ENCODE peak calls at places on chromosomes 7 and 10, in five cellular contexts. One of them, this sample, is unnamed. For H3K27me3, the result is how much of the 10 kb centered on the place peaks cover.

GRCh38 chr10:125006921-125007391 is 65.0 kb downstream of the ZRANB1 start:
- DNase-seq in SK-N-SH: peak
- DNase-seq in neural progenitor cell: no peak
- DNase-seq in mesenchymal stem cell: no peak
- DNase-seq in HCT116: no peak
- DNase-seq in this sample: no peak

GRCh38 chr7:126026421-126027088 is 1096.9 kb upstream of the POT1 start:
- DNase-seq in SK-N-SH: no peak
- DNase-seq in neural progenitor cell: peak
- DNase-seq in mesenchymal stem cell: no peak
- DNase-seq in HCT116: peak
- DNase-seq in this sample: no peak

GRCh38 chr10:129191848-129192247 is 275.2 kb upstream of the MGMT start:
- DNase-seq in SK-N-SH: no peak
- DNase-seq in neural progenitor cell: no peak
- DNase-seq in mesenchymal stem cell: no peak
- DNase-seq in HCT116: no peak
- DNase-seq in this sample: no peak

GRCh38 chr10:96470108-96470743 is 43.5 kb downstream of the TLL2 start:
- DNase-seq in SK-N-SH: peak
- DNase-seq in neural progenitor cell: peak
- DNase-seq in mesenchymal stem cell: no peak
- DNase-seq in HCT116: peak
- DNase-seq in this sample: peak

GRCh38 chr10:19048901-19049300 is 300 bp downstream of the MALRD1 start:
- DNase-seq in SK-N-SH: no peak
- DNase-seq in neural progenitor cell: peak
- DNase-seq in mesenchymal stem cell: no peak
- DNase-seq in HCT116: no peak
- DNase-seq in this sample: no peak

GRCh38 chr7:80137410-80137809 is 2.8 kb downstream of the GNAI1 start:
- DNase-seq in SK-N-SH: no peak
- DNase-seq in neural progenitor cell: no peak
- DNase-seq in mesenchymal stem cell: no peak
- DNase-seq in HCT116: no peak
- DNase-seq in this sample: no peak

GRCh38 chr10:84214612-84215235 is 10.6 kb downstream of the LRIT2 start:
- DNase-seq in SK-N-SH: peak
- DNase-seq in neural progenitor cell: peak
- DNase-seq in mesenchymal stem cell: no peak
- DNase-seq in HCT116: peak
- DNase-seq in this sample: peak

GRCh38 chr7:8018961-8019360 is 50.4 kb downstream of the GLCCI1 start:
- DNase-seq in SK-N-SH: no peak
- DNase-seq in neural progenitor cell: no peak
- DNase-seq in mesenchymal stem cell: no peak
- DNase-seq in HCT116: no peak
- DNase-seq in this sample: no peak

GRCh38 chr7:106625678-106626301 is 35.2 kb downstream of the CCDC71L start:
- DNase-seq in SK-N-SH: no peak
- DNase-seq in neural progenitor cell: no peak
- DNase-seq in mesenchymal stem cell: no peak
- DNase-seq in HCT116: no peak
- DNase-seq in this sample: no peak

GRCh38 chr10:130637271-130637670 is 501.1 kb downstream of the GLRX3 start:
- DNase-seq in SK-N-SH: no peak
- DNase-seq in neural progenitor cell: no peak
- DNase-seq in mesenchymal stem cell: no peak
- DNase-seq in HCT116: no peak
- DNase-seq in this sample: no peak

GRCh38 chr7:102155821-102156441 is 130.7 kb upstream of the SH2B2 start:
- DNase-seq in SK-N-SH: no peak
- DNase-seq in neural progenitor cell: no peak
- DNase-seq in mesenchymal stem cell: peak
- DNase-seq in HCT116: no peak
- DNase-seq in this sample: no peak

GRCh38 chr10:122424059-122424458 is 30.4 kb upstream of the ARMS2 start:
- DNase-seq in SK-N-SH: no peak
- DNase-seq in neural progenitor cell: no peak
- DNase-seq in mesenchymal stem cell: no peak
- DNase-seq in HCT116: no peak
- DNase-seq in this sample: no peak

GRCh38 chr7:2444476-2444875 is 31.7 kb downstream of the GRIFIN start:
- DNase-seq in SK-N-SH: no peak
- DNase-seq in neural progenitor cell: no peak
- DNase-seq in mesenchymal stem cell: peak
- DNase-seq in HCT116: no peak
- DNase-seq in this sample: no peak

GRCh38 chr7:132846086-132846485 is 235.8 kb downstream of the CHCHD3 start:
- DNase-seq in SK-N-SH: no peak
- DNase-seq in neural progenitor cell: no peak
- DNase-seq in mesenchymal stem cell: no peak
- DNase-seq in HCT116: no peak
- DNase-seq in this sample: no peak

GRCh38 chr7:91880016-91880412 is 488 bp downstream of the MTERF1 start:
- DNase-seq in SK-N-SH: no peak
- DNase-seq in neural progenitor cell: no peak
- DNase-seq in mesenchymal stem cell: no peak
- DNase-seq in HCT116: no peak
- DNase-seq in this sample: peak

GRCh38 chr10:83677795-83678194 is 461.5 kb upstream of the GHITM start:
- DNase-seq in SK-N-SH: no peak
- DNase-seq in neural progenitor cell: no peak
- DNase-seq in mesenchymal stem cell: peak
- DNase-seq in HCT116: no peak
- DNase-seq in this sample: no peak

GRCh38 chr7:158407581-158408331 is 179.9 kb downstream of the PTPRN2 start:
- DNase-seq in SK-N-SH: peak
- DNase-seq in neural progenitor cell: peak
- DNase-seq in mesenchymal stem cell: peak
- DNase-seq in HCT116: peak
- DNase-seq in this sample: peak

GRCh38 chr7:90988523-90988922 is 275.7 kb upstream of the FZD1 start:
- DNase-seq in SK-N-SH: no peak
- DNase-seq in neural progenitor cell: no peak
- DNase-seq in mesenchymal stem cell: no peak
- DNase-seq in HCT116: no peak
- DNase-seq in this sample: no peak

GRCh38 chr10:120011359-120012132 is 119.0 kb downstream of the SEC23IP start:
- DNase-seq in SK-N-SH: peak
- DNase-seq in neural progenitor cell: peak
- DNase-seq in mesenchymal stem cell: no peak
- DNase-seq in HCT116: no peak
- DNase-seq in this sample: no peak

GRCh38 chr10:68348265-68348741 is 15.6 kb upstream of the PBLD start:
- DNase-seq in SK-N-SH: peak
- DNase-seq in neural progenitor cell: peak
- DNase-seq in mesenchymal stem cell: peak
- DNase-seq in HCT116: peak
- DNase-seq in this sample: peak

GRCh38 chr7:69204936-69205335 is 393.3 kb upstream of the AUTS2 start:
- DNase-seq in SK-N-SH: no peak
- DNase-seq in neural progenitor cell: no peak
- DNase-seq in mesenchymal stem cell: no peak
- DNase-seq in HCT116: no peak
- DNase-seq in this sample: no peak

GRCh38 chr7:1567893-1568292 is 1.9 kb downstream of the PSMG3 start:
- DNase-seq in SK-N-SH: peak
- DNase-seq in neural progenitor cell: no peak
- DNase-seq in mesenchymal stem cell: peak
- DNase-seq in HCT116: no peak
- DNase-seq in this sample: no peak

GRCh38 chr7:77989981-77990566 is 191.5 kb downstream of the PHTF2 start:
- DNase-seq in SK-N-SH: no peak
- DNase-seq in neural progenitor cell: no peak
- DNase-seq in mesenchymal stem cell: peak
- DNase-seq in HCT116: no peak
- DNase-seq in this sample: peak

GRCh38 chr10:773562-774161 is 84.2 kb upstream of the DIP2C start:
- DNase-seq in SK-N-SH: no peak
- DNase-seq in neural progenitor cell: no peak
- DNase-seq in mesenchymal stem cell: no peak
- DNase-seq in HCT116: no peak
- DNase-seq in this sample: no peak

GRCh38 chr7:13144622-13145021 is 457.2 kb downstream of the ARL4A start:
- DNase-seq in SK-N-SH: no peak
- DNase-seq in neural progenitor cell: no peak
- DNase-seq in mesenchymal stem cell: peak
- DNase-seq in HCT116: no peak
- DNase-seq in this sample: no peak

GRCh38 chr10:26432938-26433337 is 5.2 kb upstream of the APBB1IP start:
- DNase-seq in SK-N-SH: no peak
- DNase-seq in neural progenitor cell: no peak
- DNase-seq in mesenchymal stem cell: no peak
- DNase-seq in HCT116: no peak
- DNase-seq in this sample: no peak

GRCh38 chr7:73725703-73726466 is 6.4 kb upstream of the STX1A start:
- DNase-seq in SK-N-SH: peak
- DNase-seq in neural progenitor cell: peak
- DNase-seq in mesenchymal stem cell: peak
- DNase-seq in HCT116: peak
- DNase-seq in this sample: peak

DNA sequence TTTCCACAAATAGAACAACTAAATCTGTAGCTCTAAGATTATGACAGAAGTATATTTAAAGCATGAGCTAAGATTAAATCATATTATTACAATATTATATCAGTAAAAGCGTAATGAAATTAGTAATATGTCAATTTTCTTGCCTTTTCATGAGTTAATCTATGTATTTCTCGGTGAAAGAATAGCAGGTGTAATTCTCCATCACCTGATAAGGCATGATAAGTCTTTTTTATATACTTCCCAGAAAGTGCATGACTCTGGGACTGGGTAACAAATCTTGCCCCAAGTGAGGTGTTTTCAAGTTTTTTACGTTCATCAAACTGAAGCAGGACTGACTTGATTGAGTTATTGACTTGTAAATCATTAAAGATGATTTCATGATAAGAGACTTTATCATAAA is 100.5 kb downstream of the HECW1 start:
- DNase-seq in SK-N-SH: no peak
- DNase-seq in neural progenitor cell: no peak
- DNase-seq in mesenchymal stem cell: no peak
- DNase-seq in HCT116: no peak
- DNase-seq in this sample: no peak
- H3K27me3 ChIP-seq in SK-N-SH: under half
- H3K27me3 ChIP-seq in neural progenitor cell: under half
- H3K27me3 ChIP-seq in mesenchymal stem cell: under half
- H3K27me3 ChIP-seq in HCT116: under half
- H3K27me3 ChIP-seq in this sample: under half

GRCh38 chr10:101071266-101071884 is 9.6 kb downstream of the KAZALD1 start:
- DNase-seq in SK-N-SH: no peak
- DNase-seq in neural progenitor cell: no peak
- DNase-seq in mesenchymal stem cell: no peak
- DNase-seq in HCT116: no peak
- DNase-seq in this sample: peak

GRCh38 chr10:101070098-101070497 is 8.3 kb downstream of the KAZALD1 start:
- DNase-seq in SK-N-SH: no peak
- DNase-seq in neural progenitor cell: no peak
- DNase-seq in mesenchymal stem cell: no peak
- DNase-seq in HCT116: no peak
- DNase-seq in this sample: peak

GRCh38 chr10:101072923-101073322 is 11.1 kb downstream of the KAZALD1 start:
- DNase-seq in SK-N-SH: no peak
- DNase-seq in neural progenitor cell: no peak
- DNase-seq in mesenchymal stem cell: no peak
- DNase-seq in HCT116: no peak
- DNase-seq in this sample: no peak

GRCh38 chr10:101073631-101074030 is 11.8 kb downstream of the KAZALD1 start:
- DNase-seq in SK-N-SH: no peak
- DNase-seq in neural progenitor cell: no peak
- DNase-seq in mesenchymal stem cell: no peak
- DNase-seq in HCT116: no peak
- DNase-seq in this sample: no peak

DNA sequence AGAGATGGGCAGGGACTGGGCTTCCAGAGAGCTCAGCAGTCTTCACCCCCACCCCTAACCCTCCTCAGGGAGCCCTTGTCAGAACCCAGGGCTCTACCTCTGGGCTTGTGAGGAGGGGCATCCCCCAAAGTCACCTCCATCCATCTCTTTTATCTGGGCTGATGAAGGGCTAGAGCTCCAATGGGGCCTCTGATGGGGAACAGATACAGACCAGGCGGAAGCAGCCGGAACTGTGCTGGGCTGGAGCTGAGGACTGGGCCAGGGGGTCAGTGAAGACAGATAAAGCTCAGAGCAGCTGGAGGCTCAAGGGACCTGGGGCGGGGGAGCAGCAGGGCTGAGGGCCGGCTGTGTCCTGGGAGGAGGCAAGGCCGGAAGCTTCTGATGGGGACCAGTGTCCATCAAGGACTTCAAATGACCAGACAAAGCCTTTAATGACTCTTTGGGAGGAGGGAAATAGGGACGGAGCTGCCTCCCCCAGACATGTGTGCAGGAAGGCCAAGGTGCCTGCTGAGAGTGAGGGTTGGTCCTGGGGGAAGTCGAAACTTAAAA is 10.2 kb downstream of the KAZALD1 start:
- DNase-seq in SK-N-SH: no peak
- DNase-seq in neural progenitor cell: no peak
- DNase-seq in mesenchymal stem cell: no peak
- DNase-seq in HCT116: no peak
- DNase-seq in this sample: peak
- H3K4me3 ChIP-seq in SK-N-SH: no peak
- H3K4me3 ChIP-seq in neural progenitor cell: no peak
- H3K4me3 ChIP-seq in mesenchymal stem cell: no peak
- H3K4me3 ChIP-seq in HCT116: no peak
- H3K4me3 ChIP-seq in this sample: peak

GRCh38 chr10:4719040-4719439 is 107.0 kb upstream of the AKR1E2 start:
- DNase-seq in SK-N-SH: no peak
- DNase-seq in neural progenitor cell: no peak
- DNase-seq in mesenchymal stem cell: no peak
- DNase-seq in HCT116: no peak
- DNase-seq in this sample: no peak
- H2AFZ ChIP-seq in SK-N-SH: peak
- H2AFZ ChIP-seq in neural progenitor cell: no peak
- H2AFZ ChIP-seq in mesenchymal stem cell: no peak
- H2AFZ ChIP-seq in HCT116: peak
- H2AFZ ChIP-seq in this sample: no peak

DNA sequence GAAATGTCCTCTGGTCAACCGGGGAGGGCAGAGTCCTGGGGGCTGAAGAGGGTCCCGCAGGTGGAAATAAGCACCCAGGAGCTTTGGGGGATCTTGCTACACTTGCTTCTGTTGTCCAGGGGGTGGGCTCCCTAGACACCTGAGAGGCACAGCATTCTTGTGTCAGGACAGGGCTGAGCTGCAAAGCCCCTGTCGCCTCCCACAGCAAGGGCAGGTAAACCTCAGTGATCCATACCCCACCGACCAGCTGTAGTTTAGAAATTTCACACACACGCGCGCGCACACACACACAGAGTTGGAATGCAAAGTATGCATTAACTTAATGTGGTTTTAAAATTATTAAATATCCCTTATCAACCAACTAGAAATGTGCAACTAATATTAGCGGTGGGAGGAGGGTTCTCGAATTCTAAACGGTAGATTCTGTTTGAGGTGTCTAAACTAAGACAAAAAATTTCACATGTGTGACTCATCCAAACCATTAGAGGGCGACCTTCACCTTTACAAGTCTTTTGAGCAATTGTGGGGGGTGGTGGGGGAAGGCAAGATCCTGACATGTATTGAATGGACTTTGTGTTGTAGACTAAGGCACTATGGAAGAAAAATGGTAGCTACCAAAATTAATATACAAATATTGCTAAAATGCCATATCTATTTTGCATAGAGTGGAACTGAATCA is 34.3 kb upstream of the PTF1A start:
- DNase-seq in SK-N-SH: peak
- DNase-seq in neural progenitor cell: peak
- DNase-seq in mesenchymal stem cell: peak
- DNase-seq in HCT116: peak
- DNase-seq in this sample: peak
- H3K27me3 ChIP-seq in SK-N-SH: under half
- H3K27me3 ChIP-seq in neural progenitor cell: half or more
- H3K27me3 ChIP-seq in mesenchymal stem cell: under half
- H3K27me3 ChIP-seq in HCT116: under half
- H3K27me3 ChIP-seq in this sample: under half